ENCODE peak calls at places on chromosome X, in six cellular contexts. J is progenitor cell of endocrine pancreas, Q is Caco-2, F is adrenal gland, O is IMR-90, A is esophagus muscularis mucosa. I is an unnamed sample.

GRCh38 chrX:103839404-103839803 is 7.3 kb upstream of the RAB9B start:
- DNase-seq in J (no peak), Q (no peak), F (no peak), O (no peak), A (no peak), I (no peak)

GRCh38 chrX:45774961-45775360 is 574.3 kb upstream of the DIPK2B start:
- DNase-seq in J (no peak), Q (no peak), F (no peak), O (peak), A (no peak), I (no peak)

GRCh38 chrX:54407266-54407665 is 32.9 kb upstream of the TSR2 start:
- DNase-seq in J (no peak), Q (no peak), F (no peak), O (no peak), A (no peak), I (no peak)

GRCh38 chrX:17046478-17047097 is 100.1 kb downstream of the REPS2 start:
- DNase-seq in J (peak), Q (peak), F (peak), O (peak), A (no peak), I (no peak)

GRCh38 chrX:19625612-19626011 is 110.3 kb upstream of the MAP3K15 start:
- DNase-seq in J (no peak), Q (no peak), F (no peak), O (no peak), A (no peak), I (no peak)

GRCh38 chrX:130705591-130705990 is 197.4 kb downstream of the ENOX2 start:
- DNase-seq in J (no peak), Q (no peak), F (no peak), O (no peak), A (no peak), I (no peak)

GRCh38 chrX:129565046-129565649 is 25.1 kb downstream of the OCRL start:
- DNase-seq in J (no peak), Q (no peak), F (no peak), O (peak), A (no peak), I (no peak)

GRCh38 chrX:119482497-119483480 is 14.5 kb downstream of the SLC25A5 start:
- DNase-seq in J (peak), Q (peak), F (peak), O (peak), A (no peak), I (peak)

GRCh38 chrX:2928127-2928582 is 984 bp downstream of the ARSD start:
- DNase-seq in J (no peak), Q (no peak), F (peak), O (peak), A (peak), I (peak)

GRCh38 chrX:72255864-72256263 is 17.0 kb upstream of the ERCC6L start:
- DNase-seq in J (no peak), Q (no peak), F (no peak), O (no peak), A (no peak), I (no peak)

GRCh38 chrX:52979568-52979967 is 21.2 kb upstream of the FAM156A start:
- DNase-seq in J (no peak), Q (no peak), F (peak), O (no peak), A (no peak), I (no peak)

GRCh38 chrX:155612312-155613224 is at the start of gene TMLHE:
- DNase-seq in J (peak), Q (peak), F (peak), O (peak), A (no peak), I (peak)

GRCh38 chrX:129792586-129793291 is 13.0 kb downstream of the SASH3 start:
- DNase-seq in J (no peak), Q (no peak), F (no peak), O (no peak), A (no peak), I (no peak)

GRCh38 chrX:139967300-139967699 is 2.0 kb upstream of the CXorf66 start:
- DNase-seq in J (no peak), Q (no peak), F (no peak), O (no peak), A (no peak), I (no peak)

GRCh38 chrX:40172169-40172979 is 74.6 kb upstream of the BCOR start:
- DNase-seq in J (no peak), Q (no peak), F (peak), O (peak), A (no peak), I (no peak)

GRCh38 chrX:39307488-39307887 is 506.2 kb downstream of the MID1IP1 start:
- DNase-seq in J (no peak), Q (no peak), F (no peak), O (no peak), A (no peak), I (no peak)

GRCh38 chrX:43836435-43837184 is 45.6 kb downstream of the MAOB start:
- DNase-seq in J (no peak), Q (no peak), F (no peak), O (peak), A (no peak), I (no peak)

GRCh38 chrX:57752866-57753265 is 72.8 kb upstream of the NLRP2B start:
- DNase-seq in J (no peak), Q (no peak), F (no peak), O (no peak), A (no peak), I (no peak)

GRCh38 chrX:119617511-119618164 is 11.4 kb upstream of the NKRF start:
- DNase-seq in J (no peak), Q (no peak), F (no peak), O (no peak), A (no peak), I (no peak)

GRCh38 chrX:136780241-136780640 is 491 bp downstream of the ARHGEF6 start:
- DNase-seq in J (no peak), Q (no peak), F (no peak), O (no peak), A (no peak), I (no peak)

GRCh38 chrX:129961180-129962083 is 21.0 kb upstream of the BCORL1 start:
- DNase-seq in J (peak), Q (peak), F (peak), O (no peak), A (no peak), I (no peak)

GRCh38 chrX:39990388-39990787 is 107.4 kb downstream of the BCOR start:
- DNase-seq in J (no peak), Q (no peak), F (no peak), O (no peak), A (no peak), I (no peak)

GRCh38 chrX:120824021-120824420 is 51.6 kb downstream of the CT47B1 start:
- DNase-seq in J (no peak), Q (no peak), F (no peak), O (no peak), A (no peak), I (no peak)

GRCh38 chrX:103400931-103401330 is 24.6 kb downstream of the BEX3 start:
- DNase-seq in J (no peak), Q (no peak), F (no peak), O (no peak), A (no peak), I (no peak)

GRCh38 chrX:41332005-41332404 is 2.0 kb upstream of the DDX3X start:
- DNase-seq in J (no peak), Q (no peak), F (no peak), O (no peak), A (no peak), I (no peak)

GRCh38 chrX:40406330-40406859 is 174.4 kb upstream of the ATP6AP2 start:
- DNase-seq in J (no peak), Q (no peak), F (no peak), O (no peak), A (no peak), I (no peak)

GRCh38 chrX:103831803-103832544 is at the start of gene RAB9B:
- DNase-seq in J (peak), Q (peak), F (peak), O (peak), A (peak), I (peak)

DNA sequence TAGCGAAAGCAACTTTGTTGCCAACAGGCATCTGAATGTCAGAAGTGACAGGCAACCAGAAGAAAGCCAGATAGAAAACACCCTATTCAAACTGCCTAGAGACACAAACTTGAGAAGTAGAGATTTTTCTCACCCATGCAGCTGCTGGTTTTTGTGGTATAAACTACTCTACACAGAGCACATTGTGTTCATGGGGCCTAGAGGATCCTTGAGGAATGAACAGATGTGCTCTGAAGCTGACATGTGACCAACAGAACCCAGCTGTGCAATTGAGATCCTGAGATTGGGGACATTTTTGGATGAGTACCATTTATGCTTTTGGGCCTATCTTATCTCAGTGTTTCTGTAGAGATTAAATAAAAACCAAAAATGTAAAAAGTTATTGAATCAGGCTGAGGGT is 63.6 kb upstream of the NRK start:
- DNase-seq in J (no peak), Q (no peak), F (no peak), O (no peak), A (no peak), I (no peak)
- TF ChIP-seq CTCF in J (no peak), Q (no peak), F (no peak), O (no peak), A (no peak), I (no peak)

GRCh38 chrX:30618160-30618765 is 35.0 kb upstream of the GK start:
- DNase-seq in J (no peak), Q (no peak), F (no peak), O (no peak), A (no peak), I (no peak)
- TF ChIP-seq CTCF in J (peak), Q (peak), F (no peak), O (peak), A (no peak), I (no peak)

GRCh38 chrX:47226071-47226470 is 6.7 kb upstream of the USP11 start:
- DNase-seq in J (no peak), Q (no peak), F (no peak), O (no peak), A (no peak), I (no peak)
- TF ChIP-seq CTCF in J (no peak), Q (no peak), F (no peak), O (no peak), A (no peak), I (no peak)

GRCh38 chrX:49878834-49879655 is at the start of gene USP27X:
- DNase-seq in J (peak), Q (peak), F (peak), O (peak), A (no peak), I (peak)
- TF ChIP-seq CTCF in J (peak), Q (peak), F (peak), O (peak), A (peak), I (peak)

DNA sequence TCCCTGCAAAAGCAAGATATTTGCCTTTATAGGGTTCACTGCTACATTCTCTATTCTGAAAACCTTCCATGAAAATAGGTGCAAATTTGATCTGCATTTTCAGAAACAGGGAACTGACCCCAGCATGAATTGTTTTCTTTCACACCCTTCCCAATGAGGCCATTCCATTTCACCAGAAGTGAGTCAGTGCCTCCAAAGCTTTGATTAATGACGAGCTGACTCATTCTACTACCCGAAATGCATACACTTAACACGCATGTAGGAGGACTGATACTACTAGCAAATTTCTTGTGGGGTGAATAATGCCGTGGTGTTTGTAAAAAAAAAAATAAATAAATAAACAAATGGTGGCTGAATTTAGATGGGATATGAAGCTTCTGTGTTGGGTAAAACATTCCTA is 146.9 kb upstream of the FGF13 start:
- DNase-seq in J (no peak), Q (no peak), F (no peak), O (peak), A (no peak), I (no peak)
- TF ChIP-seq CTCF in J (no peak), Q (no peak), F (no peak), O (no peak), A (no peak), I (no peak)

GRCh38 chrX:13339607-13340006 is 19.8 kb upstream of the ATXN3L start:
- DNase-seq in J (no peak), Q (no peak), F (no peak), O (no peak), A (no peak), I (no peak)

GRCh38 chrX:13345037-13345436 is 25.2 kb upstream of the ATXN3L start:
- DNase-seq in J (no peak), Q (no peak), F (no peak), O (no peak), A (no peak), I (no peak)

GRCh38 chrX:13338985-13339384 is 19.1 kb upstream of the ATXN3L start:
- DNase-seq in J (no peak), Q (no peak), F (no peak), O (no peak), A (no peak), I (no peak)

GRCh38 chrX:13341491-13342101 is 21.7 kb upstream of the ATXN3L start:
- DNase-seq in J (no peak), Q (no peak), F (no peak), O (peak), A (no peak), I (no peak)

DNA sequence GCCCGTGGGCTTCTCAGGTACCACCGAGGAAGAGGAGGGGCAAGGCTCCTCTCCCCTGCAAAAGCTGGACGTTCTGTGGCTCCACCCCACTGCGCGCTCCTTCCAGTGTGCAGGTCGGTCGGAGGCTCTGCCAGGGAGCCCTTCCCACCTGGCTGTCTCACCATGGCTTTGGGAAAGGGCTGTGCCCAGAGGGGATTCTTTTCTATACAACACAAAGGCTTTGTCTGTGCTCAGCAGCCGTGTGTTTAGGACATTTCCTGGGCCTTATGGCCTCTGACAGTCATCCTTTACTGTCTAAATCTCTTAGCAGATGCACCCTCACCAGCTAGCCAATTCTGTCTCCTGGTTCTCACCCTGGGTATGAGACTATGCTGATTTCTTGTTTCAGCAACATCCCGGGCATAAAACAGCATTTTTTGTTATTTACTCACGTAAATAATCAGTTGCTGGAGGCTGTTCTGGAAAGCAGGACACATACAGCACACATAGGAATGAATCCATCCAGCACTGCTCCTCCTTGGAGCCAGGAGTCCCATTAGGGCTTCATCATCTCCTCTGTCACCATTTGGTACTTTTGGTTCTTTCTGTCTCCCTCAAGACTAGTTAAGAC is 20.4 kb upstream of the ATXN3L start:
- DNase-seq in J (no peak), Q (no peak), F (no peak), O (peak), A (no peak), I (no peak)
- TF ChIP-seq CTCF in J (no peak), Q (no peak), F (no peak), O (no peak), A (no peak), I (no peak)

DNA sequence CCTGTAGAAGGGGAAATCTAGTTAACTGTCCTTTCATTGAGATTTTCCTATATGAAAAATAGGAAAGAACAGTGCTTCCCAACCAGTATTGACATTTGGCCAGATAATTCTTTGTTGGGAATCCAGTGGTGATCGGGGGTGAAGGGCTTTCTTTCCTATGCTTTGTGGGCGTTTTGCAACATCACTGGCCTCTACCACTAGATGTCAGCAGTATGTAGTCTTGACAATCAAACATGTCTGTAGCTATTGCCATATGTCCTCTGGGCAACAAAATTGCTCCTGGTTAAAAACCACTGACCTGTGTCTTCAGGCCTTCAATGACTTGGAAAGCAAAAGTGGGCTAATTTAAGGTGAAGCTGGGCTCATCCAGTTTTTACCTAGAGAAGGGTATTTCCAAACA is 658.5 kb downstream of the DACH2 start:
- DNase-seq in J (no peak), Q (peak), F (no peak), O (peak), A (no peak), I (no peak)
- TF ChIP-seq CTCF in J (peak), Q (peak), F (no peak), O (peak), A (no peak), I (peak)

DNA sequence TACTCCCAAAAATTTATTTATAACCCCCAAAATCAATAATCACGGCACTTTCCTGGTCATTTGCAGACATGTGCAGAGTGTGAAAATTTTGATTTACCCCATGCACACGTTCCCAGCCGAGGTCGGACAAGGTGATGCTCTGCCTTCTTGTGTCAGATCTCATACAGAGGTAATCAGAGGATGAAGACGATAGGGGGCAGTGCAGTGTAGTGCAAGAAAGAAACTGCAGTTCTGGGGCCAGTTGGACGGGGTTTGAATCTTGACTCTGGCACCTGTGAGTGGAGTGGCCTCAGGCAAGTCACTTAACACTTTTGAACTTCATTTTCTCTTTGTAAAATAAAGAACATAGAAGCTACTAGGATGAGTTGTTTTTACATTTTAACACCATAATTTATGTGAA is 88.4 kb downstream of the FRMPD3 start:
- DNase-seq in J (no peak), Q (no peak), F (peak), O (peak), A (no peak), I (no peak)
- TF ChIP-seq CTCF in J (peak), Q (no peak), F (peak), O (peak), A (peak), I (peak)

DNA sequence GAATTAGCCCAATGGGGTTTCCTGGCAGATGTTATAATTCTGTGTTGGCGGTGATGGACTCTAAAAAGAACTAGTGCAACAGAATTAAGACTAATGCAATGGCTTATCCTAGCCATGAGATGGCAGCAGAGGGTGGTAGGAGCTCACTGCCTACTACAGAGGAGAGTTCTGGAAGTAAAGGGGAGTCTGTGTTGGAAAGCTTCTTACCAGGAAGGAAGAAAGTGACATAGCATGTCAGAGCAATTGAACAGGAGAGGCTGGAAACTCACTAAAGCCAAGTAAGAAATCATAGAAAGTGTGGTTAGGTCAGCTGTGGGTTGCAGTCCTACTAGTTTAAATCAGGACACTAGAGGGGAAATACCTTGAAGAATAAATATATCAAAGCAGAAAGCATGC is 6.3 kb upstream of the TRPC5OS start:
- DNase-seq in J (peak), Q (peak), F (peak), O (peak), A (no peak), I (no peak)
- TF ChIP-seq CTCF in J (peak), Q (peak), F (peak), O (peak), A (peak), I (peak)

DNA sequence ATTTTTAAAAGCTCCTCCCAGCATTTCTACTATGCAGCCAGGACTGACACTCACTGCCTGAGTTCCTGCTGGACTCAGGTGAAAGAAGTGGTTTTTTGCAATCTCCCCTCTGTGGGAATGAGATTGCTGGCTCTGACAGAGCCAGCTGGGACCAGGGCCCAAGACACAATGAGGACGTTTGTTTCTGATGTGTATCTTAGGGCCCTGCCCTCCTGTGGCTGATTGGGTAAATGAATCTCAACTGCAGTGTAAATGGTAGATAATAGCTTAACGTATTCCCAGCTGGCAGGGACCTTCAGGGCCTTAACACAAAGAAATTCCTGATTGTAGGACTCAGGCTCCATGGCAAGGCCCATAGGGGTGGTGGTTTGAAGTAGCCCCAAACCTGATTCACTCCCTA is 85.8 kb upstream of the PRPS1 start:
- DNase-seq in J (no peak), Q (no peak), F (no peak), O (peak), A (no peak), I (no peak)
- TF ChIP-seq CTCF in J (peak), Q (peak), F (no peak), O (peak), A (no peak), I (peak)

I was measured in osteocyte.